ENCODE peak calls at places on chromosome 19, in eight cellular contexts. One of them, this sample, is unnamed.
A peak's percentile ranks its signal among the peaks of the same experiment; 100 is the strongest.

GRCh38 chr19:8412783-8413592 is at the start of gene MARCHF2:
- DNase-seq in psoas muscle: peak; percentile 97
- DNase-seq in upper lobe of right lung: peak; percentile 99
- DNase-seq in heart left ventricle: peak; percentile 96
- DNase-seq in transverse colon: peak; percentile 97
- DNase-seq in cardiac muscle cell: peak; percentile 99
- DNase-seq in heart right ventricle: peak; percentile 95
- DNase-seq in CD4-positive, alpha-beta memory T cell: peak; percentile 95
- DNase-seq in this sample: peak; percentile 97

GRCh38 chr19:18896421-18896841 is 473 bp upstream of the CERS1 start:
- DNase-seq in psoas muscle: no peak
- DNase-seq in upper lobe of right lung: no peak
- DNase-seq in heart left ventricle: peak; percentile 20
- DNase-seq in transverse colon: no peak
- DNase-seq in cardiac muscle cell: no peak
- DNase-seq in heart right ventricle: no peak
- DNase-seq in CD4-positive, alpha-beta memory T cell: no peak
- DNase-seq in this sample: no peak

GRCh38 chr19:12126707-12127106 is 13.4 kb downstream of the ZNF20 start:
- DNase-seq in psoas muscle: no peak
- DNase-seq in upper lobe of right lung: no peak
- DNase-seq in heart left ventricle: no peak
- DNase-seq in transverse colon: no peak
- DNase-seq in cardiac muscle cell: peak; percentile 20
- DNase-seq in heart right ventricle: no peak
- DNase-seq in CD4-positive, alpha-beta memory T cell: no peak
- DNase-seq in this sample: no peak

GRCh38 chr19:28949535-28949934 is 263.4 kb downstream of the UQCRFS1 start:
- DNase-seq in psoas muscle: no peak
- DNase-seq in upper lobe of right lung: no peak
- DNase-seq in heart left ventricle: no peak
- DNase-seq in transverse colon: no peak
- DNase-seq in cardiac muscle cell: no peak
- DNase-seq in heart right ventricle: no peak
- DNase-seq in CD4-positive, alpha-beta memory T cell: no peak
- DNase-seq in this sample: no peak

GRCh38 chr19:27748551-27749152 is 1464.3 kb downstream of the UQCRFS1 start:
- DNase-seq in psoas muscle: no peak
- DNase-seq in upper lobe of right lung: peak; percentile 3
- DNase-seq in heart left ventricle: no peak
- DNase-seq in transverse colon: no peak
- DNase-seq in cardiac muscle cell: no peak
- DNase-seq in heart right ventricle: no peak
- DNase-seq in CD4-positive, alpha-beta memory T cell: no peak
- DNase-seq in this sample: no peak

GRCh38 chr19:48934837-48935236 is 1.3 kb downstream of the DHDH start:
- DNase-seq in psoas muscle: no peak
- DNase-seq in upper lobe of right lung: no peak
- DNase-seq in heart left ventricle: no peak
- DNase-seq in transverse colon: no peak
- DNase-seq in cardiac muscle cell: no peak
- DNase-seq in heart right ventricle: no peak
- DNase-seq in CD4-positive, alpha-beta memory T cell: no peak
- DNase-seq in this sample: no peak

GRCh38 chr19:18339703-18340102 is 695 bp upstream of the PGPEP1 start:
- DNase-seq in psoas muscle: no peak
- DNase-seq in upper lobe of right lung: no peak
- DNase-seq in heart left ventricle: no peak
- DNase-seq in transverse colon: no peak
- DNase-seq in cardiac muscle cell: no peak
- DNase-seq in heart right ventricle: no peak
- DNase-seq in CD4-positive, alpha-beta memory T cell: no peak
- DNase-seq in this sample: no peak

GRCh38 chr19:10852098-10852800 is 4.0 kb downstream of the C19orf38 start:
- DNase-seq in psoas muscle: no peak
- DNase-seq in upper lobe of right lung: no peak
- DNase-seq in heart left ventricle: no peak
- DNase-seq in transverse colon: no peak
- DNase-seq in cardiac muscle cell: peak; percentile 45
- DNase-seq in heart right ventricle: no peak
- DNase-seq in CD4-positive, alpha-beta memory T cell: no peak
- DNase-seq in this sample: no peak

GRCh38 chr19:35084078-35084762 is 31.4 kb upstream of the FXYD3 start:
- DNase-seq in psoas muscle: no peak
- DNase-seq in upper lobe of right lung: no peak
- DNase-seq in heart left ventricle: no peak
- DNase-seq in transverse colon: no peak
- DNase-seq in cardiac muscle cell: no peak
- DNase-seq in heart right ventricle: no peak
- DNase-seq in CD4-positive, alpha-beta memory T cell: no peak
- DNase-seq in this sample: no peak

GRCh38 chr19:36030264-36031148 is 2.2 kb downstream of the CLIP3 start:
- DNase-seq in psoas muscle: no peak
- DNase-seq in upper lobe of right lung: no peak
- DNase-seq in heart left ventricle: no peak
- DNase-seq in transverse colon: no peak
- DNase-seq in cardiac muscle cell: peak; percentile 57
- DNase-seq in heart right ventricle: no peak
- DNase-seq in CD4-positive, alpha-beta memory T cell: no peak
- DNase-seq in this sample: no peak

GRCh38 chr19:51461723-51462161 is 3.5 kb upstream of the SIGLEC8 start:
- DNase-seq in psoas muscle: no peak
- DNase-seq in upper lobe of right lung: no peak
- DNase-seq in heart left ventricle: no peak
- DNase-seq in transverse colon: peak; percentile 16
- DNase-seq in cardiac muscle cell: no peak
- DNase-seq in heart right ventricle: no peak
- DNase-seq in CD4-positive, alpha-beta memory T cell: no peak
- DNase-seq in this sample: no peak

GRCh38 chr19:12834976-12835757 is 788 bp upstream of the RTBDN start:
- DNase-seq in psoas muscle: no peak
- DNase-seq in upper lobe of right lung: no peak
- DNase-seq in heart left ventricle: no peak
- DNase-seq in transverse colon: peak; percentile 35
- DNase-seq in cardiac muscle cell: peak; percentile 21
- DNase-seq in heart right ventricle: no peak
- DNase-seq in CD4-positive, alpha-beta memory T cell: no peak
- DNase-seq in this sample: peak; percentile 57

GRCh38 chr19:12828494-12828893 is 5.9 kb downstream of the RTBDN start:
- DNase-seq in psoas muscle: no peak
- DNase-seq in upper lobe of right lung: no peak
- DNase-seq in heart left ventricle: no peak
- DNase-seq in transverse colon: peak; percentile 67
- DNase-seq in cardiac muscle cell: peak; percentile 73
- DNase-seq in heart right ventricle: no peak
- DNase-seq in CD4-positive, alpha-beta memory T cell: no peak
- DNase-seq in this sample: no peak

GRCh38 chr19:28556371-28556770 is 656.6 kb downstream of the UQCRFS1 start:
- DNase-seq in psoas muscle: no peak
- DNase-seq in upper lobe of right lung: no peak
- DNase-seq in heart left ventricle: no peak
- DNase-seq in transverse colon: no peak
- DNase-seq in cardiac muscle cell: no peak
- DNase-seq in heart right ventricle: no peak
- DNase-seq in CD4-positive, alpha-beta memory T cell: no peak
- DNase-seq in this sample: no peak

GRCh38 chr19:4441994-4442845 is 15.4 kb downstream of the UBXN6 start:
- DNase-seq in psoas muscle: no peak
- DNase-seq in upper lobe of right lung: no peak
- DNase-seq in heart left ventricle: no peak
- DNase-seq in transverse colon: no peak
- DNase-seq in cardiac muscle cell: no peak
- DNase-seq in heart right ventricle: no peak
- DNase-seq in CD4-positive, alpha-beta memory T cell: no peak
- DNase-seq in this sample: no peak

GRCh38 chr19:16470541-16470910 is 1.2 kb downstream of the EPS15L1 start:
- DNase-seq in psoas muscle: no peak
- DNase-seq in upper lobe of right lung: no peak
- DNase-seq in heart left ventricle: no peak
- DNase-seq in transverse colon: no peak
- DNase-seq in cardiac muscle cell: peak; percentile 18
- DNase-seq in heart right ventricle: no peak
- DNase-seq in CD4-positive, alpha-beta memory T cell: no peak
- DNase-seq in this sample: no peak

GRCh38 chr19:58563034-58563573 is 4.7 kb upstream of the UBE2M start:
- DNase-seq in psoas muscle: no peak
- DNase-seq in upper lobe of right lung: peak; percentile 72
- DNase-seq in heart left ventricle: peak; percentile 29
- DNase-seq in transverse colon: no peak
- DNase-seq in cardiac muscle cell: peak; percentile 21
- DNase-seq in heart right ventricle: no peak
- DNase-seq in CD4-positive, alpha-beta memory T cell: no peak
- DNase-seq in this sample: no peak

GRCh38 chr19:28820289-28820688 is 392.7 kb downstream of the UQCRFS1 start:
- DNase-seq in psoas muscle: no peak
- DNase-seq in upper lobe of right lung: no peak
- DNase-seq in heart left ventricle: no peak
- DNase-seq in transverse colon: no peak
- DNase-seq in cardiac muscle cell: no peak
- DNase-seq in heart right ventricle: no peak
- DNase-seq in CD4-positive, alpha-beta memory T cell: no peak
- DNase-seq in this sample: no peak

GRCh38 chr19:1858412-1859081 is 4.8 kb downstream of the KLF16 start:
- DNase-seq in psoas muscle: no peak
- DNase-seq in upper lobe of right lung: no peak
- DNase-seq in heart left ventricle: no peak
- DNase-seq in transverse colon: no peak
- DNase-seq in cardiac muscle cell: no peak
- DNase-seq in heart right ventricle: no peak
- DNase-seq in CD4-positive, alpha-beta memory T cell: no peak
- DNase-seq in this sample: no peak
- H3K4me1 ChIP-seq in psoas muscle: peaks cover 34% of the 10 kb centered on the region
- H3K4me1 ChIP-seq in upper lobe of right lung: peaks cover 77% of the 10 kb centered on the region
- H3K4me1 ChIP-seq in heart left ventricle: peaks cover 88% of the 10 kb centered on the region
- H3K4me1 ChIP-seq in transverse colon: peaks cover 87% of the 10 kb centered on the region
- H3K4me1 ChIP-seq in cardiac muscle cell: peaks cover 50% of the 10 kb centered on the region
- H3K4me1 ChIP-seq in heart right ventricle: peaks cover 87% of the 10 kb centered on the region
- H3K4me1 ChIP-seq in CD4-positive, alpha-beta memory T cell: peaks cover 82% of the 10 kb centered on the region
- H3K4me1 ChIP-seq in this sample: peaks cover 90% of the 10 kb centered on the region

GRCh38 chr19:40365613-40366401 is 17.3 kb downstream of the PLD3 start:
- DNase-seq in psoas muscle: peak; percentile 61
- DNase-seq in upper lobe of right lung: peak; percentile 91
- DNase-seq in heart left ventricle: peak; percentile 63
- DNase-seq in transverse colon: peak; percentile 50
- DNase-seq in cardiac muscle cell: peak; percentile 82
- DNase-seq in heart right ventricle: peak; percentile 51
- DNase-seq in CD4-positive, alpha-beta memory T cell: peak; percentile 4
- DNase-seq in this sample: peak; percentile 83
- H3K27ac ChIP-seq in psoas muscle: no peak overlapping the region
- H3K27ac ChIP-seq in upper lobe of right lung: no peak overlapping the region
- H3K27ac ChIP-seq in heart left ventricle: no peak overlapping the region
- H3K27ac ChIP-seq in transverse colon: peak overlapping the region; percentile 9
- H3K27ac ChIP-seq in cardiac muscle cell: peak overlapping the region; percentile 89
- H3K27ac ChIP-seq in heart right ventricle: no peak overlapping the region
- H3K27ac ChIP-seq in CD4-positive, alpha-beta memory T cell: no peak overlapping the region
- H3K27ac ChIP-seq in this sample: peak overlapping the region; percentile 60

DNA sequence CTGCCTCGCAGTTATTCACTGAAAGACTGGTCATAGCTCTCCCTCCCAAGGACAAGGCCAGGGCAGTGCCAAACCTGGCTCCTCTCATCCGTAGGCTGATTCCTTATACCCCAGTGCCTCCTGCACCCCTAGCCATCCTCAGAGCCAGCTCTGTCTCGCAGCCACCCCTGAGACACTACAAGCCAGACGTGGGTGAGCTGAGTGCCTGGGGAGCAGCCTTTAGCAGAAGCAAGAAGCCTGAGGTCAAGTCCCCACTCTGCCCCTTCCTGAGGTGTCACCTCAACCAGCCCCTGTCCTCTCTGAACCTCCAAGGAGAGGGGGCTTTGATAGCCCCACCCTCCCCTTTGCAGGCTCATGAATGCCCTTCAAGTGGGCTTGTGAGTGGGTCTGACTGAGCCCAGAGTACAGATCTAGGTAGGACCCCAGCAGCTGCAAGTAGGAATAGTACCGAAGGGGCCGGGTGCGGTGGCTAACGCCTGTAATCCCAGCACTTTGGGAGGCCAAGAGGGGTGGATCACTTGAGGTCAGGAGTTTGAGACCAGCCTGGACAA is 14.8 kb upstream of the AKAP8L start:
- DNase-seq in psoas muscle: no peak
- DNase-seq in upper lobe of right lung: no peak
- DNase-seq in heart left ventricle: no peak
- DNase-seq in transverse colon: no peak
- DNase-seq in cardiac muscle cell: no peak
- DNase-seq in heart right ventricle: no peak
- DNase-seq in CD4-positive, alpha-beta memory T cell: no peak
- DNase-seq in this sample: no peak
- H3K4me1 ChIP-seq in psoas muscle: peaks cover 31% of the 10 kb centered on the region
- H3K4me1 ChIP-seq in upper lobe of right lung: peaks cover 27% of the 10 kb centered on the region
- H3K4me1 ChIP-seq in heart left ventricle: peaks cover 38% of the 10 kb centered on the region
- H3K4me1 ChIP-seq in transverse colon: peaks cover 36% of the 10 kb centered on the region
- H3K4me1 ChIP-seq in cardiac muscle cell: peaks cover 7% of the 10 kb centered on the region
- H3K4me1 ChIP-seq in heart right ventricle: peaks cover 43% of the 10 kb centered on the region
- H3K4me1 ChIP-seq in CD4-positive, alpha-beta memory T cell: peaks cover 31% of the 10 kb centered on the region
- H3K4me1 ChIP-seq in this sample: peaks cover 38% of the 10 kb centered on the region

GRCh38 chr19:30378701-30379100 is 6.5 kb downstream of the ZNF536 start:
- DNase-seq in psoas muscle: no peak
- DNase-seq in upper lobe of right lung: no peak
- DNase-seq in heart left ventricle: no peak
- DNase-seq in transverse colon: no peak
- DNase-seq in cardiac muscle cell: no peak
- DNase-seq in heart right ventricle: no peak
- DNase-seq in CD4-positive, alpha-beta memory T cell: no peak
- DNase-seq in this sample: no peak

GRCh38 chr19:30374791-30375650 is 2.8 kb downstream of the ZNF536 start:
- DNase-seq in psoas muscle: no peak
- DNase-seq in upper lobe of right lung: no peak
- DNase-seq in heart left ventricle: no peak
- DNase-seq in transverse colon: no peak
- DNase-seq in cardiac muscle cell: no peak
- DNase-seq in heart right ventricle: no peak
- DNase-seq in CD4-positive, alpha-beta memory T cell: no peak
- DNase-seq in this sample: no peak

GRCh38 chr19:30375651-30376050 is 3.5 kb downstream of the ZNF536 start:
- DNase-seq in psoas muscle: no peak
- DNase-seq in upper lobe of right lung: no peak
- DNase-seq in heart left ventricle: no peak
- DNase-seq in transverse colon: no peak
- DNase-seq in cardiac muscle cell: no peak
- DNase-seq in heart right ventricle: no peak
- DNase-seq in CD4-positive, alpha-beta memory T cell: no peak
- DNase-seq in this sample: no peak

GRCh38 chr19:30376272-30376671 is 4.1 kb downstream of the ZNF536 start:
- DNase-seq in psoas muscle: no peak
- DNase-seq in upper lobe of right lung: no peak
- DNase-seq in heart left ventricle: no peak
- DNase-seq in transverse colon: no peak
- DNase-seq in cardiac muscle cell: no peak
- DNase-seq in heart right ventricle: no peak
- DNase-seq in CD4-positive, alpha-beta memory T cell: no peak
- DNase-seq in this sample: no peak

DNA sequence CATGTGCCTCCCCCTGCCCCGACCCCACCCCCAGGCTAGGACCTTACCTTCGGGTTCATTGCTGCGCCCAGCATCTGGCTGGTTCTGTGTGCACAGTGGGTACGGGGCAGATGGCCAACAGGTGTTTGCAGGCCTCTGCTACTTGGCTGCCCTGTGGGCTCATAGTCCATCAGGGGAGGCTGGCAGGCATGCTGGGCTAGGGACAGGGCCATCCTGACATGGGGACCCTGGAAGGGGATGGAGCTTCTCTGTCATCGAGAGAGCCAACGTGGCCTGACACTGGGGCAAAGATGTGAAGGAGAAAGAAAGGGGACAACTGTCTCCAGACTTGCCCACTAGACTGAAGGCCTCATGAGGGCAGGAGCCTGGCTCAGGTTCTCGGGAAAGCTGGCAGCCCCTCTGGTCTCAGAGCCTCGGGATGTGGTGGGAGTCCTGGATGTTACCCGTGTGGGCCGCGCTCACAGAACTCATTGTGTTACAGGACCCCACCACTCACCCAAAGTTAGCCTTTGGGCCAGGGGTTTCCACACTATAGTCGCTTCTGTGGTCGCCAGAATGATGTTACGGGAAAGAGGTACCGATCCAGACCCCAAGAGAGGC is 4.7 kb downstream of the ZNF536 start:
- DNase-seq in psoas muscle: no peak
- DNase-seq in upper lobe of right lung: no peak
- DNase-seq in heart left ventricle: no peak
- DNase-seq in transverse colon: no peak
- DNase-seq in cardiac muscle cell: no peak
- DNase-seq in heart right ventricle: no peak
- DNase-seq in CD4-positive, alpha-beta memory T cell: no peak
- DNase-seq in this sample: no peak
- H3K27ac ChIP-seq in psoas muscle: no peak overlapping the region
- H3K27ac ChIP-seq in upper lobe of right lung: no peak overlapping the region
- H3K27ac ChIP-seq in heart left ventricle: no peak overlapping the region
- H3K27ac ChIP-seq in transverse colon: no peak overlapping the region
- H3K27ac ChIP-seq in cardiac muscle cell: no peak overlapping the region
- H3K27ac ChIP-seq in heart right ventricle: no peak overlapping the region
- H3K27ac ChIP-seq in CD4-positive, alpha-beta memory T cell: no peak overlapping the region
- H3K27ac ChIP-seq in this sample: no peak overlapping the region